ENCODE peak calls at places on chromosome 1, in nine cellular contexts. E is epithelial cell of esophagus, I is bronchial epithelial cell, N is astrocyte of the spinal cord, P is HFF-Myc, A is fibroblast of mammary gland, R is lower leg skin, M is adrenal gland, K is spleen. X is an unnamed sample.
A peak's percentile ranks its signal among the peaks of the same experiment; 100 is the strongest.

GRCh38 chr1:69167876-69168275 is 399.8 kb upstream of the LRRC7 start:
- DNase-seq in N (no peak), M (no peak), I (no peak), A (peak; percentile 64), E (no peak), K (no peak), P (no peak), R (no peak), X (no peak)

GRCh38 chr1:61853545-61853944 is 111.3 kb downstream of the PATJ start:
- DNase-seq in P (peak; percentile 24), R (no peak), A (peak; percentile 50), M (no peak), K (no peak), N (peak; percentile 30), I (peak; percentile 17), E (no peak), X (no peak)

GRCh38 chr1:213676741-213677140 is 311.0 kb upstream of the PROX1 start:
- DNase-seq in I (no peak), A (no peak), E (no peak), R (no peak), K (no peak), P (no peak), N (no peak), M (no peak), X (no peak)

GRCh38 chr1:17933991-17934390 is 173.6 kb upstream of the IGSF21 start:
- DNase-seq in I (no peak), K (peak; percentile 50), P (no peak), N (no peak), R (no peak), M (no peak), E (no peak), A (no peak), X (no peak)

GRCh38 chr1:236261033-236261432 is 20.7 kb downstream of the ERO1B start:
- DNase-seq in A (no peak), E (no peak), N (no peak), I (no peak), R (no peak), K (no peak), P (no peak), M (no peak), X (no peak)

GRCh38 chr1:29706936-29707335 is 470.6 kb downstream of the PTPRU start:
- DNase-seq in P (peak; percentile 15), N (peak; percentile 64), E (peak; percentile 58), I (no peak), M (no peak), A (peak; percentile 45), K (no peak), R (no peak), X (peak; percentile 68)

GRCh38 chr1:174998569-174999215 is 1.1 kb upstream of the CACYBP start:
- DNase-seq in E (peak; percentile 73), N (peak; percentile 63), P (no peak), I (peak; percentile 68), K (peak; percentile 83), M (no peak), A (peak; percentile 63), R (peak; percentile 30), X (peak; percentile 70)

GRCh38 chr1:221637641-221638041 is 104.2 kb downstream of the DUSP10 start:
- DNase-seq in M (peak; percentile 14), P (peak; percentile 35), K (no peak), R (no peak), N (peak; percentile 24), E (peak; percentile 9), I (peak; percentile 6), A (peak; percentile 51), X (no peak)

GRCh38 chr1:30611741-30612309 is 111.6 kb downstream of the MATN1 start:
- DNase-seq in N (no peak), K (no peak), M (no peak), R (no peak), A (no peak), P (no peak), E (no peak), I (no peak), X (no peak)

GRCh38 chr1:205811660-205812059 is 1.3 kb downstream of the SLC41A1 start:
- DNase-seq in P (no peak), M (peak; percentile 86), E (no peak), A (no peak), K (no peak), R (no peak), N (no peak), I (no peak), X (no peak)

GRCh38 chr1:245707941-245708340 is 553.2 kb downstream of the KIF26B start:
- DNase-seq in A (no peak), R (no peak), E (no peak), I (no peak), P (no peak), N (no peak), K (peak; percentile 43), M (no peak), X (no peak)

GRCh38 chr1:161350666-161351065 is 17.0 kb downstream of the CFAP126 start:
- DNase-seq in E (no peak), A (no peak), M (no peak), K (no peak), P (no peak), N (no peak), I (no peak), R (no peak), X (no peak)

GRCh38 chr1:174949645-174950044 is 50.1 kb upstream of the CACYBP start:
- DNase-seq in P (no peak), K (no peak), R (no peak), M (no peak), E (no peak), A (no peak), I (no peak), N (no peak), X (no peak)

GRCh38 chr1:228170666-228171065 is 5.1 kb downstream of the IBA57 start:
- DNase-seq in R (no peak), N (no peak), P (no peak), I (no peak), E (no peak), A (no peak), M (no peak), K (peak; percentile 66), X (no peak)

GRCh38 chr1:231032963-231033362 is 7.1 kb downstream of the FAM89A start:
- DNase-seq in K (no peak), R (no peak), E (no peak), M (no peak), P (peak; percentile 20), N (no peak), I (no peak), A (no peak), X (no peak)

GRCh38 chr1:219788091-219788490 is 140.3 kb downstream of the SLC30A10 start:
- DNase-seq in P (no peak), I (peak; percentile 46), M (no peak), E (peak; percentile 23), A (no peak), N (peak; percentile 41), K (no peak), R (no peak), X (no peak)

GRCh38 chr1:30684881-30685795 is 38.2 kb downstream of the MATN1 start:
- DNase-seq in P (no peak), N (no peak), A (no peak), K (no peak), R (no peak), E (no peak), I (no peak), M (peak; percentile 23), X (peak; percentile 48)

DNA sequence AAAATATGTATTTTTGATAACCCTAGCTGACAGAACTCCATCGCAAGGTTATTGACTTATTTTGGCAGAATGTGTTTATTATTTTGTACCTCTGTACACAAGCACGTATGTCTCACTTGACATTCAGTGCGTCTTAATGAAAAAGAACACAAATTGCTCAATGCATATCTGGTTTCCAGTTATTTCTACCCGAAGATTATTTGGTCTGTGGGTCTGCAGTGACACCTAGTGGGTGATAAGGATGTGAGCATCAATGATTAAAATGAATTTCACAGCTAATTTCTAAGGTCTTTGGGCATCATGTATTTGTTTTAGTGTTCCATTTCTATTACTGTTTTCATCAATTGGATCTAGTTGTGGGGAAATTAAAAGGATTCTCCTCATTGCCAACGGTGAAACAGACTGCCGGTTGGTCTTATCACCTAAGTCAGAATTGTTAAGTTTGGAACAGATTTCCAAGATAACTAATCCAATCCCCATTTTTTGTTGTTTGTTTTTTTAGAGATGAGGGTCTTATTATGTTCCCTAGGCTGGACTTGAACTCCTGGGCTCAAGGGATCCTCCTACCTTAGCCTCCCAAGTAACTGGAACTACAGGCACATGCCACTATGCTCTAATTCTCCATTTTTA is 13.9 kb downstream of the DDX20 start:
- DNase-seq in I (peak; percentile 75), R (no peak), M (no peak), A (peak; percentile 82), N (peak; percentile 65), E (peak; percentile 75), P (peak; percentile 48), K (no peak), X (peak; percentile 60)
- TF ChIP-seq CTCF in I (peak; percentile 55), R (no peak), M (peak; percentile 84), A (peak; percentile 85), N (peak; percentile 71), E (peak; percentile 74), P (peak; percentile 62), K (peak; percentile 84), X (peak; percentile 88)

DNA sequence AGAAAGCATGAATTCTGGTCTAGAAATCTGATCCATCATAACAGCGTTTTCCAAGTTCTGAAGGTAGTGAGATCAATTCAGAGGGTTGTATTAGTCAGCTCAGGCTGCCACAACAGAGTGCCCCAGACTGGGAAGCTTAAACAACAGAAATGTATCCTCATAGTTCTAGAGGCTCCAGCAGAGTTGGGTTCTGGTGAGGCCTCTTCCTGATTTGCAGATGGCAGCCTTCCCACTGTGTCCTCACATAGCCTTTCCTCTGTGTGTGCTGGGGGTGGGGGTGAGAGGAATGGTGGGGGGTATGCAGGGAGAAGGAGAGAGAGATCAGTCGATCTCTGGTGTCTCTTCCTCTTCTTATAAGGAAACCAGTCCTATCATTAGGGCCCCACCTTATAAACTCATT is 15.1 kb downstream of the ZBTB8B start:
- DNase-seq in N (peak; percentile 12), R (no peak), I (no peak), P (no peak), M (no peak), E (no peak), K (no peak), A (no peak), X (no peak)
- TF ChIP-seq CTCF in N (no peak), R (no peak), I (no peak), P (no peak), M (no peak), E (no peak), K (no peak), A (no peak), X (no peak)

GRCh38 chr1:150067184-150068182 is at the start of gene VPS45:
- DNase-seq in P (peak; percentile 71), I (peak; percentile 78), E (peak; percentile 87), R (peak; percentile 88), N (peak; percentile 92), M (peak; percentile 94), A (peak; percentile 92), K (peak; percentile 95), X (peak; percentile 90)
- TF ChIP-seq CTCF in P (peak; percentile 22), I (peak; percentile 51), E (no peak), R (no peak), N (no peak), M (no peak), A (no peak), K (peak; percentile 5), X (peak; percentile 27)

DNA sequence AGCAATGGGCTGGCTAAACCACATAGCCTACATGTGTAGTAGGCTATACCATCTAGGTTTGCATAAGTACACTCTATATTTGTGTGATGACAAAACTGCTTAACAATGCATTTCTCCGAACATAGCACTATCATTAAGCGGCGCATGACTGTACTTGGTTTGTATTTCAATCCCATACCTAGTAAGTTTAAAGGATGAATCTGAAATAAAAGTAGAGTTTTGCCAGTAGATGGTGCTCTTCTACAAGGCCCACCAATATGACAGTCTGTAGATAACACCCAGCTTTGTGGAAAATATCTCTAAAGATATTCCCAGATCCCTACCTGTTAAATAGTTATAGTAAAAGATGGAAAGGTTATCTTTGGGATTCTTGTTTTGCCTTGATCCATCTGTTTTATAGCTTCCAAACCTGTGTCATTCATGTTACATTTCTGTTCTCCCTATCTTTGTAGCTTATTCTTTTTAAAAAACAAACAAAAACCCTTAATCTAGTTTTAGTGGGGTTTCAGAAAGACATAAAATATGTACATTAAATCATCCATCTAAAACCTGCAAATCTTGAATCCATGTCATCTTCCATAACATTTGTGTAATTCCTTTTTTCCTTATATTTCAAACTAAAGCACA is 33.9 kb upstream of the ASPM start:
- DNase-seq in P (peak; percentile 14), M (no peak), R (no peak), N (peak; percentile 73), I (peak; percentile 69), E (peak; percentile 69), A (peak; percentile 72), K (no peak), X (peak; percentile 57)
- TF ChIP-seq CTCF in P (peak; percentile 53), M (peak; percentile 42), R (no peak), N (peak; percentile 59), I (peak; percentile 47), E (peak; percentile 64), A (peak; percentile 64), K (no peak), X (peak; percentile 70)

X was measured in RWPE1.